ENCODE peak calls at places on chromosome 17, in nine cellular contexts. G, B, I, S, M, Y, X, Q and H are unnamed samples.

GRCh38 chr17:40378966-40379365 is 14.4 kb upstream of the GJD3 start:
- DNase-seq in G (no peak), B (no peak), I (no peak), S (no peak), M (no peak), Y (no peak), X (no peak), Q (no peak), H (no peak)

GRCh38 chr17:35084987-35085386 is 21.5 kb upstream of the RFFL start:
- DNase-seq in G (no peak), B (no peak), I (no peak), S (no peak), M (no peak), Y (no peak), X (no peak), Q (no peak), H (no peak)

GRCh38 chr17:48878920-48879898 is 13.4 kb upstream of the ATP5MC1 start:
- DNase-seq in G (peak; percentile 53), B (peak; percentile 33), I (peak; percentile 77), S (peak; percentile 50), M (no peak), Y (no peak), X (no peak), Q (no peak), H (peak; percentile 57)

GRCh38 chr17:75524971-75525805 is at the start of gene LLGL2:
- DNase-seq in G (peak; percentile 83), B (no peak), I (peak; percentile 85), S (peak; percentile 68), M (no peak), Y (peak; percentile 81), X (no peak), Q (peak; percentile 68), H (peak; percentile 80)

GRCh38 chr17:47975815-47976190 is 4.9 kb downstream of the CDK5RAP3 start:
- DNase-seq in G (no peak), B (no peak), I (no peak), S (no peak), M (no peak), Y (no peak), X (no peak), Q (no peak), H (no peak)

GRCh38 chr17:62180772-62181171 is 115.7 kb upstream of the MED13 start:
- DNase-seq in G (no peak), B (no peak), I (no peak), S (no peak), M (no peak), Y (no peak), X (no peak), Q (no peak), H (no peak)

GRCh38 chr17:2347805-2348685 is 10.7 kb downstream of the SGSM2 start:
- DNase-seq in G (no peak), B (peak; percentile 72), I (no peak), S (no peak), M (no peak), Y (peak; percentile 65), X (peak; percentile 78), Q (no peak), H (peak; percentile 47)

GRCh38 chr17:64679710-64680216 is 17.7 kb upstream of the SMURF2 start:
- DNase-seq in G (no peak), B (peak; percentile 97), I (no peak), S (no peak), M (no peak), Y (no peak), X (peak; percentile 99), Q (no peak), H (no peak)

GRCh38 chr17:71071837-71072236 is 902.5 kb downstream of the KCNJ2 start:
- DNase-seq in G (no peak), B (peak; percentile 89), I (peak; percentile 74), S (no peak), M (no peak), Y (no peak), X (peak; percentile 74), Q (no peak), H (no peak)

GRCh38 chr17:2712300-2713043 is 908 bp upstream of the CLUH start:
- DNase-seq in G (no peak), B (no peak), I (peak; percentile 41), S (no peak), M (no peak), Y (peak; percentile 74), X (no peak), Q (no peak), H (no peak)

GRCh38 chr17:49987681-49988441 is 7.2 kb downstream of the DLX3 start:
- DNase-seq in G (no peak), B (no peak), I (peak; percentile 53), S (no peak), M (no peak), Y (no peak), X (no peak), Q (no peak), H (no peak)

GRCh38 chr17:50080096-50080480 is 15.1 kb upstream of the PDK2 start:
- DNase-seq in G (no peak), B (no peak), I (no peak), S (no peak), M (no peak), Y (no peak), X (no peak), Q (no peak), H (no peak)

GRCh38 chr17:15233022-15233805 is 31.9 kb downstream of the PMP22 start:
- DNase-seq in G (no peak), B (no peak), I (peak; percentile 70), S (no peak), M (no peak), Y (no peak), X (peak; percentile 31), Q (no peak), H (no peak)
- TF ChIP-seq CTCF in G (no peak), B (peak; percentile 46), I (peak; percentile 68), S (no peak), M (no peak), Y (no peak), X (peak; percentile 54), Q (no peak), H (no peak)

DNA sequence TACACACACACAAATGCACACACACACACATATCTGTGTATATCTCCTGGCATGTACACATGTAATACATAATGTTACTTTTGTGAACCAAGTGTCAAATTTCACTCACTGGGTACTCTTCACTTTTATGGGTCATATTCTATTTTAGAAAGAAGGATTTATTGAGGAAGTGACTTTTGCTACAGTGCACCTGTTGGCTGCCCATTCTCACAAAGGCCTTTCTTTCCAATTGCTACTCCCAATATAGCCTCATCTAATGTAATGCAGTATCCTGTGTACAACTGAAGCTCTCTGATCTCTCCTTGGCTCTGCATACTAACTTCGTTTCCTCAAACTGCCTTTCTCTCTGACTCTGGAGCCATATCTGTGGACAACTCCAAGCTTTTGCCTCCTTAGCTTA is 107.5 kb downstream of the ABCA8 start:
- DNase-seq in G (no peak), B (no peak), I (no peak), S (no peak), M (no peak), Y (no peak), X (no peak), Q (no peak), H (no peak)
- TF ChIP-seq CTCF in G (no peak), B (no peak), I (no peak), S (no peak), M (no peak), Y (no peak), X (no peak), Q (no peak), H (no peak)

GRCh38 chr17:20223808-20224328 is 214.7 kb downstream of the SPECC1 start:
- DNase-seq in G (no peak), B (no peak), I (no peak), S (no peak), M (no peak), Y (no peak), X (no peak), Q (no peak), H (no peak)

GRCh38 chr17:20224379-20224778 is 215.2 kb downstream of the SPECC1 start:
- DNase-seq in G (no peak), B (no peak), I (no peak), S (no peak), M (no peak), Y (no peak), X (no peak), Q (no peak), H (no peak)

GRCh38 chr17:20226814-20227482 is 217.8 kb downstream of the SPECC1 start:
- DNase-seq in G (peak; percentile 70), B (peak; percentile 68), I (peak; percentile 84), S (peak; percentile 89), M (no peak), Y (peak; percentile 90), X (peak; percentile 45), Q (peak; percentile 69), H (peak; percentile 86)

GRCh38 chr17:20228410-20228809 is 219.3 kb downstream of the SPECC1 start:
- DNase-seq in G (no peak), B (no peak), I (no peak), S (no peak), M (no peak), Y (no peak), X (no peak), Q (no peak), H (no peak)

DNA sequence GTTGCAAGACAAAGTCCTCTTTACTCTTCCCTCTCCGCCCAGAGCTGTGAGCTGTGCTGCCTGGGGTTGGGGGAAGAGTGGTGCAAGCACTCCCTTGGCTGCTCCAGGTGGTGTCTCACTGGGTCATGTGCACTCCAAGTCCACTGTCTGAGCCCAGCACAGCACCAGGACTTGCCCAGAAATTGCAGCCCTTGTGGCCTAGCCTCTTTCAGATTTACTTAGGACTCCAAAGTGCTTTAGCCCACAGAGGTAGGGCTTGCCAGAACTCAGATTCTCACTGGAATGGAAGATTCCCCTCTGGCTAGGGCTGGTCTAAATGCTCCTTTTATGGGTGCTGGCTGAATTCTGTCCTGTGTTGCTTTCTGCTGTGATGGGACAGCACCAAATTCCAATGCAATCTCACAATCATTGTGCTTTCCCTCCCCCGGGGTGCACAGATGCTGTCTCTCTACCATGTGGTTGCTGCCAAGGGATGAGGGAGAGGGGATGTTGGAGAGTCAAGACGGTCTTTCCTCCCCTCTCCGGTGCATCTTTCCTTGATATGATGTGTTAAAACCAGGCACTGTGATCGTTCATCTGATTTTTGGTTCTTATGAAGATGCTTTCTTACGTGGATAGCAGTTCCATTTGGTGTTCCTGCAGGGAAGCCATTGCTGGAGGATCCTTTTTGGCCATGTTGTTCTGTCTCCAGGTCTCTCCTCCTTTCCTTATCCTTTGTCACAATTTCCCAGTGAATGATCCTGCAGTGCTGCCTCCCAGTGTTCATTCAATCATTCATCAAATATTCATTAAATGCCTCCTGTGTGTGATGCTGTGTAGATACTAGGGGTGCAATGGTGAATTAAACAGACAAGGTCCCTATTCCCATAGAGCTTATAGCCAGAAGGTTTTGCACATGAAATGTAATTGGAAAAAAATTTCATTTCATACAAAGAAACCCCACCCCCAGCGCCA is 216.3 kb downstream of the SPECC1 start:
- DNase-seq in G (no peak), B (no peak), I (no peak), S (no peak), M (no peak), Y (no peak), X (no peak), Q (no peak), H (no peak)
- TF ChIP-seq CTCF in G (no peak), B (peak; percentile 24), I (no peak), S (no peak), M (no peak), Y (no peak), X (no peak), Q (no peak), H (no peak)

DNA sequence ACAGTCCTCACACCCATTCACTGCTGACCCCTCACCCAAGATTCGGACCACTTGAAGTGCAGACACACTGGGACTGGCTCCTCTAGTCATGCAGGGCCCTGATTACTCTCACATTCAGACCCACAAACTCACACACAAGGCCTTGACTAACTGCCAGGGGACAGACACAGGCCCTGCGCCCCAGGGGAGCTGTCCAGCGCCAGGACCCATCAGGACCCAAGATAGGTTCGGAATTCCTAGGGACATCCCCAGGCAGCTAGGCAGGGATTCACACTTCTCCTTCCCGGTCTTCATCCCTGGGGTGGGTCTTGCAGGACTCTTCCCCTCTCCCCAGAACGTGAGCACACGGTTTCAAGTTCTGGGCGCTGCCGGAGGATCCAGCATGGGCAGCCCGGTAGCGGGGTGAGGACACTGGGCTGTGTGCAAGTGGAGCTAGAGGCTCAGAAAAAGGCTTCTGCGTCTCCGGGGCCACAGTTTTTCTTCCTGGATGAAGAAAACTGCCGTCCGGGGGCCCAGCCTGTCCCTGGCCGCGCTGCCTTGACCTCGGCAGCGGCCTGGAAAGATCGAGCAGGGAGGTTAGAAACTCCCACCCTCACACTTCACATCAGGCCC is 1.6 kb downstream of the SEZ6 start:
- DNase-seq in G (no peak), B (peak; percentile 3), I (peak; percentile 35), S (no peak), M (no peak), Y (no peak), X (no peak), Q (no peak), H (peak; percentile 40)
- TF ChIP-seq CTCF in G (no peak), B (no peak), I (no peak), S (no peak), M (no peak), Y (no peak), X (no peak), Q (no peak), H (no peak)